ENCODE peak calls at places on chromosome 22, in five cellular contexts. One of them, this sample, is unnamed.
A peak's percentile ranks its signal among the peaks of the same experiment; 100 is the strongest.

GRCh38 chr22:44449683-44450425 is 48.2 kb downstream of the RTL6 start:
- DNase-seq in brain microvascular endothelial cell: no peak
- DNase-seq in iPS-NIHi11: no peak
- DNase-seq in posterior vena cava: peak; percentile 68
- DNase-seq in GM12865: no peak
- DNase-seq in this sample: no peak

GRCh38 chr22:44519895-44520294 is 21.9 kb upstream of the RTL6 start:
- DNase-seq in brain microvascular endothelial cell: no peak
- DNase-seq in iPS-NIHi11: no peak
- DNase-seq in posterior vena cava: no peak
- DNase-seq in GM12865: no peak
- DNase-seq in this sample: no peak

GRCh38 chr22:23220485-23221350 is 40.4 kb downstream of the BCR start:
- DNase-seq in brain microvascular endothelial cell: no peak
- DNase-seq in iPS-NIHi11: no peak
- DNase-seq in posterior vena cava: no peak
- DNase-seq in GM12865: peak; percentile 67
- DNase-seq in this sample: peak; percentile 90

GRCh38 chr22:21984793-21985192 is 2.2 kb upstream of the TOP3B start:
- DNase-seq in brain microvascular endothelial cell: peak; percentile 16
- DNase-seq in iPS-NIHi11: peak; percentile 70
- DNase-seq in posterior vena cava: peak; percentile 58
- DNase-seq in GM12865: peak; percentile 45
- DNase-seq in this sample: peak; percentile 52

GRCh38 chr22:49289822-49290221 is 537.9 kb downstream of the BRD1 start:
- DNase-seq in brain microvascular endothelial cell: no peak
- DNase-seq in iPS-NIHi11: no peak
- DNase-seq in posterior vena cava: peak; percentile 45
- DNase-seq in GM12865: no peak
- DNase-seq in this sample: no peak

GRCh38 chr22:24805790-24806662 is at the start of gene SGSM1:
- DNase-seq in brain microvascular endothelial cell: peak; percentile 37
- DNase-seq in iPS-NIHi11: peak; percentile 99
- DNase-seq in posterior vena cava: peak; percentile 92
- DNase-seq in GM12865: peak; percentile 57
- DNase-seq in this sample: peak; percentile 66

GRCh38 chr22:45881524-45881875 is 95.5 kb downstream of the WNT7B start:
- DNase-seq in brain microvascular endothelial cell: no peak
- DNase-seq in iPS-NIHi11: no peak
- DNase-seq in posterior vena cava: peak; percentile 62
- DNase-seq in GM12865: no peak
- DNase-seq in this sample: no peak

GRCh38 chr22:46542011-46542985 is 4.9 kb upstream of the CELSR1 start:
- DNase-seq in brain microvascular endothelial cell: peak; percentile 47
- DNase-seq in iPS-NIHi11: peak; percentile 94
- DNase-seq in posterior vena cava: peak; percentile 92
- DNase-seq in GM12865: peak; percentile 77
- DNase-seq in this sample: peak; percentile 63

GRCh38 chr22:17477401-17477833 is 85.9 kb upstream of the SLC25A18 start:
- DNase-seq in brain microvascular endothelial cell: no peak
- DNase-seq in iPS-NIHi11: no peak
- DNase-seq in posterior vena cava: no peak
- DNase-seq in GM12865: no peak
- DNase-seq in this sample: peak; percentile 88

GRCh38 chr22:20980938-20981722 is 967 bp upstream of the LZTR1 start:
- DNase-seq in brain microvascular endothelial cell: no peak
- DNase-seq in iPS-NIHi11: no peak
- DNase-seq in posterior vena cava: no peak
- DNase-seq in GM12865: no peak
- DNase-seq in this sample: no peak

GRCh38 chr22:29165336-29166060 is 40.2 kb upstream of the EMID1 start:
- DNase-seq in brain microvascular endothelial cell: no peak
- DNase-seq in iPS-NIHi11: no peak
- DNase-seq in posterior vena cava: peak; percentile 37
- DNase-seq in GM12865: peak; percentile 17
- DNase-seq in this sample: no peak

GRCh38 chr22:47032091-47032943 is 269.9 kb downstream of the TBC1D22A start:
- DNase-seq in brain microvascular endothelial cell: no peak
- DNase-seq in iPS-NIHi11: no peak
- DNase-seq in posterior vena cava: peak; percentile 77
- DNase-seq in GM12865: no peak
- DNase-seq in this sample: no peak

GRCh38 chr22:22167791-22168189 is 76.8 kb upstream of the VPREB1 start:
- DNase-seq in brain microvascular endothelial cell: no peak
- DNase-seq in iPS-NIHi11: no peak
- DNase-seq in posterior vena cava: no peak
- DNase-seq in GM12865: peak; percentile 90
- DNase-seq in this sample: no peak

GRCh38 chr22:17797721-17798559 is 23.7 kb upstream of the BID start:
- DNase-seq in brain microvascular endothelial cell: no peak
- DNase-seq in iPS-NIHi11: no peak
- DNase-seq in posterior vena cava: no peak
- DNase-seq in GM12865: peak; percentile 93
- DNase-seq in this sample: peak; percentile 96

GRCh38 chr22:49429066-49429465 is 398.6 kb downstream of the BRD1 start:
- DNase-seq in brain microvascular endothelial cell: no peak
- DNase-seq in iPS-NIHi11: no peak
- DNase-seq in posterior vena cava: peak; percentile 44
- DNase-seq in GM12865: no peak
- DNase-seq in this sample: no peak

GRCh38 chr22:17963015-17963414 is 61.3 kb downstream of the MICAL3 start:
- DNase-seq in brain microvascular endothelial cell: no peak
- DNase-seq in iPS-NIHi11: no peak
- DNase-seq in posterior vena cava: no peak
- DNase-seq in GM12865: no peak
- DNase-seq in this sample: no peak

GRCh38 chr22:46849101-46849500 is 86.7 kb downstream of the TBC1D22A start:
- DNase-seq in brain microvascular endothelial cell: no peak
- DNase-seq in iPS-NIHi11: no peak
- DNase-seq in posterior vena cava: no peak
- DNase-seq in GM12865: no peak
- DNase-seq in this sample: no peak

GRCh38 chr22:38416621-38417251 is 38.3 kb downstream of the KCNJ4 start:
- DNase-seq in brain microvascular endothelial cell: no peak
- DNase-seq in iPS-NIHi11: no peak
- DNase-seq in posterior vena cava: peak; percentile 61
- DNase-seq in GM12865: no peak
- DNase-seq in this sample: no peak

GRCh38 chr22:46977656-46978343 is 215.3 kb downstream of the TBC1D22A start:
- DNase-seq in brain microvascular endothelial cell: no peak
- DNase-seq in iPS-NIHi11: no peak
- DNase-seq in posterior vena cava: peak; percentile 58
- DNase-seq in GM12865: no peak
- DNase-seq in this sample: no peak

GRCh38 chr22:23218867-23219251 is 38.5 kb downstream of the BCR start:
- DNase-seq in brain microvascular endothelial cell: no peak
- DNase-seq in iPS-NIHi11: peak; percentile 57
- DNase-seq in posterior vena cava: peak; percentile 87
- DNase-seq in GM12865: peak; percentile 24
- DNase-seq in this sample: peak; percentile 81

GRCh38 chr22:40243891-40244290 is 66.2 kb downstream of the TNRC6B start:
- DNase-seq in brain microvascular endothelial cell: no peak
- DNase-seq in iPS-NIHi11: no peak
- DNase-seq in posterior vena cava: no peak
- DNase-seq in GM12865: peak; percentile 20
- DNase-seq in this sample: peak; percentile 89

GRCh38 chr22:20748820-20749428 is 25.0 kb upstream of the SERPIND1 start:
- DNase-seq in brain microvascular endothelial cell: no peak
- DNase-seq in iPS-NIHi11: no peak
- DNase-seq in posterior vena cava: no peak
- DNase-seq in GM12865: peak; percentile 90
- DNase-seq in this sample: peak; percentile 79

GRCh38 chr22:45072322-45072903 is 62.6 kb upstream of the PHF21B start:
- DNase-seq in brain microvascular endothelial cell: peak; percentile 54
- DNase-seq in iPS-NIHi11: peak; percentile 81
- DNase-seq in posterior vena cava: no peak
- DNase-seq in GM12865: no peak
- DNase-seq in this sample: no peak

GRCh38 chr22:38353701-38354100 is 36.5 kb upstream of the CSNK1E start:
- DNase-seq in brain microvascular endothelial cell: no peak
- DNase-seq in iPS-NIHi11: no peak
- DNase-seq in posterior vena cava: peak; percentile 75
- DNase-seq in GM12865: no peak
- DNase-seq in this sample: no peak

GRCh38 chr22:24593810-24594568 is 1.1 kb upstream of the LRRC75B start:
- DNase-seq in brain microvascular endothelial cell: no peak
- DNase-seq in iPS-NIHi11: no peak
- DNase-seq in posterior vena cava: peak; percentile 61
- DNase-seq in GM12865: no peak
- DNase-seq in this sample: peak; percentile 14

GRCh38 chr22:17247832-17248231 is 28.6 kb upstream of the ADA2 start:
- DNase-seq in brain microvascular endothelial cell: no peak
- DNase-seq in iPS-NIHi11: no peak
- DNase-seq in posterior vena cava: no peak
- DNase-seq in GM12865: no peak
- DNase-seq in this sample: no peak

GRCh38 chr22:16955678-16956210 is 52.3 kb downstream of the GAB4 start:
- DNase-seq in brain microvascular endothelial cell: no peak
- DNase-seq in iPS-NIHi11: no peak
- DNase-seq in posterior vena cava: no peak
- DNase-seq in GM12865: peak; percentile 16
- DNase-seq in this sample: no peak

GRCh38 chr22:26450453-26451185 is 21.6 kb downstream of the ASPHD2 start:
- DNase-seq in brain microvascular endothelial cell: no peak
- DNase-seq in iPS-NIHi11: no peak
- DNase-seq in posterior vena cava: no peak
- DNase-seq in GM12865: no peak
- DNase-seq in this sample: no peak

GRCh38 chr22:25566812-25567211 is 2.3 kb downstream of the GRK3 start:
- DNase-seq in brain microvascular endothelial cell: no peak
- DNase-seq in iPS-NIHi11: no peak
- DNase-seq in posterior vena cava: no peak
- DNase-seq in GM12865: peak; percentile 42
- DNase-seq in this sample: peak; percentile 96

GRCh38 chr22:31244044-31244942 is 32.2 kb downstream of the LIMK2 start:
- DNase-seq in brain microvascular endothelial cell: peak; percentile 92
- DNase-seq in iPS-NIHi11: peak; percentile 71
- DNase-seq in posterior vena cava: peak; percentile 86
- DNase-seq in GM12865: no peak
- DNase-seq in this sample: no peak

GRCh38 chr22:20013382-20013871 is 3.2 kb downstream of the ARVCF start:
- DNase-seq in brain microvascular endothelial cell: peak; percentile 26
- DNase-seq in iPS-NIHi11: peak; percentile 87
- DNase-seq in posterior vena cava: peak; percentile 88
- DNase-seq in GM12865: peak; percentile 62
- DNase-seq in this sample: no peak

GRCh38 chr22:23984430-23984829 is 4.5 kb downstream of the GSTT2 start:
- DNase-seq in brain microvascular endothelial cell: no peak
- DNase-seq in iPS-NIHi11: peak; percentile 18
- DNase-seq in posterior vena cava: peak; percentile 58
- DNase-seq in GM12865: peak; percentile 68
- DNase-seq in this sample: peak; percentile 9

This sample was measured in MV-4-11.